ENCODE peak calls at places on chromosomes 3 and 15, in six cellular contexts. One of them, this sample, is unnamed.

GRCh38 chr3:169939320-169939719 is 27.3 kb upstream of the SEC62 start:
- DNase-seq in testis: no peak
- DNase-seq in HCT116: no peak
- DNase-seq in GM12891: no peak
- DNase-seq in transverse colon: no peak
- DNase-seq in IMR-90: no peak
- DNase-seq in this sample: peak; percentile 18

GRCh38 chr15:72857331-72858065 is 73.9 kb upstream of the ADPGK start:
- DNase-seq in transverse colon: no peak
- DNase-seq in GM12891: no peak
- DNase-seq in IMR-90: no peak
- DNase-seq in testis: no peak
- DNase-seq in HCT116: no peak
- DNase-seq in this sample: no peak

GRCh38 chr3:29644261-29644660 is 363.4 kb downstream of the RBMS3 start:
- DNase-seq in HCT116: no peak
- DNase-seq in GM12891: no peak
- DNase-seq in IMR-90: no peak
- DNase-seq in testis: no peak
- DNase-seq in transverse colon: no peak
- DNase-seq in this sample: no peak

GRCh38 chr3:115766587-115767492 is 143.5 kb downstream of the GAP43 start:
- DNase-seq in GM12891: no peak
- DNase-seq in transverse colon: no peak
- DNase-seq in IMR-90: peak; percentile 81
- DNase-seq in testis: no peak
- DNase-seq in HCT116: no peak
- DNase-seq in this sample: no peak

GRCh38 chr3:63972196-63972595 is 51.1 kb downstream of the PSMD6 start:
- DNase-seq in HCT116: no peak
- DNase-seq in testis: no peak
- DNase-seq in IMR-90: peak; percentile 89
- DNase-seq in GM12891: no peak
- DNase-seq in transverse colon: no peak
- DNase-seq in this sample: no peak

GRCh38 chr3:112048911-112049310 is 14.4 kb downstream of the TMPRSS7 start:
- DNase-seq in IMR-90: no peak
- DNase-seq in HCT116: no peak
- DNase-seq in transverse colon: no peak
- DNase-seq in testis: no peak
- DNase-seq in GM12891: no peak
- DNase-seq in this sample: no peak

GRCh38 chr3:123535580-123535979 is 49.3 kb downstream of the HACD2 start:
- DNase-seq in IMR-90: peak; percentile 75
- DNase-seq in transverse colon: no peak
- DNase-seq in HCT116: no peak
- DNase-seq in testis: no peak
- DNase-seq in GM12891: no peak
- DNase-seq in this sample: no peak

GRCh38 chr3:44584646-44585501 is at the start of gene ZNF660:
- DNase-seq in IMR-90: peak; percentile 67
- DNase-seq in transverse colon: peak; percentile 37
- DNase-seq in HCT116: no peak
- DNase-seq in testis: peak; percentile 58
- DNase-seq in GM12891: peak; percentile 38
- DNase-seq in this sample: peak; percentile 17

GRCh38 chr3:177228601-177229190 is 31.4 kb upstream of the TBL1XR1 start:
- DNase-seq in IMR-90: no peak
- DNase-seq in HCT116: no peak
- DNase-seq in transverse colon: no peak
- DNase-seq in testis: no peak
- DNase-seq in GM12891: no peak
- DNase-seq in this sample: no peak

GRCh38 chr15:95170587-95171380 is 939.4 kb downstream of the MCTP2 start:
- DNase-seq in transverse colon: no peak
- DNase-seq in HCT116: no peak
- DNase-seq in testis: no peak
- DNase-seq in GM12891: no peak
- DNase-seq in IMR-90: no peak
- DNase-seq in this sample: peak; percentile 89

GRCh38 chr3:123522666-123523412 is 62.0 kb downstream of the HACD2 start:
- DNase-seq in IMR-90: no peak
- DNase-seq in HCT116: no peak
- DNase-seq in GM12891: no peak
- DNase-seq in testis: peak; percentile 35
- DNase-seq in transverse colon: no peak
- DNase-seq in this sample: no peak

GRCh38 chr3:137012097-137012501 is 54.3 kb downstream of the IL20RB start:
- DNase-seq in GM12891: no peak
- DNase-seq in HCT116: no peak
- DNase-seq in transverse colon: no peak
- DNase-seq in IMR-90: peak; percentile 71
- DNase-seq in testis: no peak
- DNase-seq in this sample: no peak

GRCh38 chr3:187445352-187445751 is 77.2 kb downstream of the RTP4 start:
- DNase-seq in IMR-90: no peak
- DNase-seq in testis: no peak
- DNase-seq in HCT116: no peak
- DNase-seq in transverse colon: no peak
- DNase-seq in GM12891: no peak
- DNase-seq in this sample: no peak

GRCh38 chr15:70154440-70155347 is 57.0 kb upstream of the TLE3 start:
- DNase-seq in IMR-90: peak; percentile 46
- DNase-seq in GM12891: no peak
- DNase-seq in transverse colon: no peak
- DNase-seq in testis: peak; percentile 71
- DNase-seq in HCT116: no peak
- DNase-seq in this sample: no peak

GRCh38 chr15:88605507-88606436 is 15.4 kb upstream of the AEN start:
- DNase-seq in IMR-90: peak; percentile 29
- DNase-seq in GM12891: no peak
- DNase-seq in testis: peak; percentile 68
- DNase-seq in transverse colon: no peak
- DNase-seq in HCT116: no peak
- DNase-seq in this sample: peak; percentile 64
- TF ChIP-seq POLR2A in IMR-90: no peak
- TF ChIP-seq POLR2A in GM12891: no peak
- TF ChIP-seq POLR2A in testis: no peak
- TF ChIP-seq POLR2A in transverse colon: no peak
- TF ChIP-seq POLR2A in HCT116: no peak
- TF ChIP-seq POLR2A in this sample: no peak

GRCh38 chr3:10008588-10009344 is 17.5 kb upstream of the FANCD2 start:
- DNase-seq in testis: peak; percentile 95
- DNase-seq in IMR-90: peak; percentile 68
- DNase-seq in HCT116: no peak
- DNase-seq in transverse colon: peak; percentile 95
- DNase-seq in GM12891: peak; percentile 56
- DNase-seq in this sample: peak; percentile 87
- TF ChIP-seq POLR2A in testis: no peak
- TF ChIP-seq POLR2A in IMR-90: no peak
- TF ChIP-seq POLR2A in HCT116: no peak
- TF ChIP-seq POLR2A in transverse colon: peak; percentile 72
- TF ChIP-seq POLR2A in GM12891: no peak
- TF ChIP-seq POLR2A in this sample: peak; percentile 55

GRCh38 chr3:33898901-33899300 is 100.5 kb downstream of the PDCD6IP start:
- DNase-seq in HCT116: no peak
- DNase-seq in transverse colon: no peak
- DNase-seq in GM12891: no peak
- DNase-seq in testis: no peak
- DNase-seq in IMR-90: no peak
- DNase-seq in this sample: no peak

GRCh38 chr3:33900809-33901505 is 102.5 kb downstream of the PDCD6IP start:
- DNase-seq in transverse colon: no peak
- DNase-seq in GM12891: no peak
- DNase-seq in IMR-90: no peak
- DNase-seq in HCT116: no peak
- DNase-seq in testis: no peak
- DNase-seq in this sample: peak; percentile 96

GRCh38 chr3:33900440-33900808 is 102.0 kb downstream of the PDCD6IP start:
- DNase-seq in GM12891: no peak
- DNase-seq in transverse colon: no peak
- DNase-seq in testis: no peak
- DNase-seq in HCT116: no peak
- DNase-seq in IMR-90: no peak
- DNase-seq in this sample: no peak

GRCh38 chr3:33897306-33897705 is 98.9 kb downstream of the PDCD6IP start:
- DNase-seq in testis: no peak
- DNase-seq in HCT116: no peak
- DNase-seq in GM12891: no peak
- DNase-seq in transverse colon: no peak
- DNase-seq in IMR-90: no peak
- DNase-seq in this sample: no peak

GRCh38 chr3:33901862-33902563 is 103.6 kb downstream of the PDCD6IP start:
- DNase-seq in HCT116: no peak
- DNase-seq in transverse colon: no peak
- DNase-seq in testis: no peak
- DNase-seq in IMR-90: no peak
- DNase-seq in GM12891: no peak
- DNase-seq in this sample: peak; percentile 89
- TF ChIP-seq POLR2A in HCT116: no peak
- TF ChIP-seq POLR2A in transverse colon: no peak
- TF ChIP-seq POLR2A in testis: no peak
- TF ChIP-seq POLR2A in IMR-90: no peak
- TF ChIP-seq POLR2A in GM12891: no peak
- TF ChIP-seq POLR2A in this sample: no peak

GRCh38 chr3:153161714-153162512 is at the start of gene RAP2B:
- DNase-seq in transverse colon: peak; percentile 99
- DNase-seq in GM12891: peak; percentile 81
- DNase-seq in IMR-90: peak; percentile 93
- DNase-seq in testis: peak; percentile 98
- DNase-seq in HCT116: peak; percentile 88
- DNase-seq in this sample: peak; percentile 93
- TF ChIP-seq POLR2A in transverse colon: peak; percentile 94
- TF ChIP-seq POLR2A in GM12891: peak; percentile 60
- TF ChIP-seq POLR2A in IMR-90: peak; percentile 91
- TF ChIP-seq POLR2A in testis: peak; percentile 90
- TF ChIP-seq POLR2A in HCT116: peak; percentile 79
- TF ChIP-seq POLR2A in this sample: peak; percentile 82

GRCh38 chr3:50568947-50569749 is at the start of gene HEMK1:
- DNase-seq in transverse colon: peak; percentile 99
- DNase-seq in GM12891: peak; percentile 99
- DNase-seq in HCT116: peak; percentile 94
- DNase-seq in testis: peak; percentile 98
- DNase-seq in IMR-90: peak; percentile 91
- DNase-seq in this sample: peak; percentile 98
- TF ChIP-seq POLR2A in transverse colon: peak; percentile 86
- TF ChIP-seq POLR2A in GM12891: peak; percentile 70
- TF ChIP-seq POLR2A in HCT116: no peak
- TF ChIP-seq POLR2A in testis: no peak
- TF ChIP-seq POLR2A in IMR-90: peak; percentile 69
- TF ChIP-seq POLR2A in this sample: peak; percentile 57

GRCh38 chr3:167734498-167735232 is at the start of gene PDCD10:
- DNase-seq in IMR-90: peak; percentile 98
- DNase-seq in HCT116: peak; percentile 98
- DNase-seq in GM12891: peak; percentile 66
- DNase-seq in testis: peak; percentile 99
- DNase-seq in transverse colon: peak; percentile 99
- DNase-seq in this sample: peak; percentile 81
- TF ChIP-seq POLR2A in IMR-90: peak; percentile 71
- TF ChIP-seq POLR2A in HCT116: peak; percentile 75
- TF ChIP-seq POLR2A in GM12891: peak; percentile 75
- TF ChIP-seq POLR2A in testis: no peak
- TF ChIP-seq POLR2A in transverse colon: peak; percentile 65
- TF ChIP-seq POLR2A in this sample: peak; percentile 94

GRCh38 chr3:126357299-126358037 is at the start of gene KLF15:
- DNase-seq in GM12891: peak; percentile 96
- DNase-seq in transverse colon: peak; percentile 89
- DNase-seq in testis: peak; percentile 92
- DNase-seq in HCT116: peak; percentile 43
- DNase-seq in IMR-90: peak; percentile 72
- DNase-seq in this sample: peak; percentile 88

GRCh38 chr3:126355251-126355650 is 2.0 kb downstream of the KLF15 start:
- DNase-seq in transverse colon: no peak
- DNase-seq in IMR-90: no peak
- DNase-seq in HCT116: no peak
- DNase-seq in GM12891: no peak
- DNase-seq in testis: no peak
- DNase-seq in this sample: peak; percentile 16

GRCh38 chr3:126356373-126357298 is 572 bp downstream of the KLF15 start:
- DNase-seq in IMR-90: no peak
- DNase-seq in transverse colon: peak; percentile 20
- DNase-seq in GM12891: peak; percentile 38
- DNase-seq in HCT116: no peak
- DNase-seq in testis: peak; percentile 44
- DNase-seq in this sample: no peak

GRCh38 chr3:126354776-126355175 is 2.4 kb downstream of the KLF15 start:
- DNase-seq in IMR-90: no peak
- DNase-seq in transverse colon: no peak
- DNase-seq in GM12891: no peak
- DNase-seq in testis: no peak
- DNase-seq in HCT116: no peak
- DNase-seq in this sample: no peak

DNA sequence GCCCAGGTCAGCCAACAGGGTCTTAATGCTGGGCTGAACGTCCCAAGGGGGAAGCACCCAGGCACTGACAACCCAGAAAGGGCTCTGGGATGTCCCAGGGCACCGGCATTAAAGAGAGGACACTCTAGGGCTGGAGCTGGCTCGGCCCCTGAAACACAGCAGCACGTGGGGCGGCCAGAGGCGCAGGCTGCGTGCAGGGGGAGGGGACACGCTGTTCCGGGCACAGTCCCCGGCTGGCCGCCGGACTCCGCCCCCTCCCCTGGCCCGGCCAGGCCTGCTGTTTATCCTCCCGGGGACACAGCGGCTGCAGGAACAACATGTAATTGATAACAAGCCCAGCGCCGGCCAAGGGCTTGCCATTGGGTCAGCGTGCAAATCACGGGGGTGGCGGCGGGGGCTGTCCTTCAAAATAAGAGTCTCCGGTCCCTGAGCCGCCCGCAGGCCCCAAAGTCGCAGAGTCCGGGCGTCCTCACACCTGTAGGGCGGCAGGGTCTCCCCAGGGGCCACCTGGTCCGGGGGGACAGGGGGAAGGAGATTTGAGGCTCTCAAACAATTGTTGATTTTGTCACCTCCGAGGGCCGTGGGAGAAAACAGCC is 1.3 kb downstream of the KLF15 start:
- DNase-seq in testis: peak; percentile 97
- DNase-seq in transverse colon: peak; percentile 88
- DNase-seq in HCT116: peak; percentile 46
- DNase-seq in GM12891: peak; percentile 45
- DNase-seq in IMR-90: peak; percentile 52
- DNase-seq in this sample: peak; percentile 90
- TF ChIP-seq POLR2A in testis: no peak
- TF ChIP-seq POLR2A in transverse colon: peak; percentile 56
- TF ChIP-seq POLR2A in HCT116: peak; percentile 46
- TF ChIP-seq POLR2A in GM12891: no peak
- TF ChIP-seq POLR2A in IMR-90: no peak
- TF ChIP-seq POLR2A in this sample: peak; percentile 46